ENCODE peak calls at places on chromosomes 5 and 9, in five cellular contexts. One of them, this sample, is unnamed.

GRCh38 chr9:86046080-86046636 is 53.2 kb downstream of the GOLM1 start:
- DNase-seq in lower lobe of right lung: no peak
- DNase-seq in WTC11: no peak
- DNase-seq in psoas muscle: no peak
- DNase-seq in amygdala: no peak
- DNase-seq in this sample: no peak

GRCh38 chr5:74772359-74772758 is 5.3 kb downstream of the NSA2 start:
- DNase-seq in psoas muscle: no peak
- DNase-seq in lower lobe of right lung: no peak
- DNase-seq in amygdala: no peak
- DNase-seq in WTC11: no peak
- DNase-seq in this sample: no peak

GRCh38 chr5:135181653-135182052 is 147.6 kb upstream of the PITX1 start:
- DNase-seq in lower lobe of right lung: no peak
- DNase-seq in WTC11: no peak
- DNase-seq in psoas muscle: no peak
- DNase-seq in amygdala: no peak
- DNase-seq in this sample: no peak

GRCh38 chr5:77343165-77343564 is 132.7 kb downstream of the PDE8B start:
- DNase-seq in psoas muscle: no peak
- DNase-seq in lower lobe of right lung: no peak
- DNase-seq in WTC11: no peak
- DNase-seq in amygdala: no peak
- DNase-seq in this sample: no peak

GRCh38 chr5:143705416-143705815 is 106.5 kb upstream of the HMHB1 start:
- DNase-seq in WTC11: no peak
- DNase-seq in psoas muscle: no peak
- DNase-seq in amygdala: no peak
- DNase-seq in lower lobe of right lung: no peak
- DNase-seq in this sample: no peak

GRCh38 chr5:83925952-83926351 is 205.3 kb upstream of the HAPLN1 start:
- DNase-seq in amygdala: no peak
- DNase-seq in WTC11: no peak
- DNase-seq in lower lobe of right lung: no peak
- DNase-seq in psoas muscle: no peak
- DNase-seq in this sample: no peak

GRCh38 chr5:610011-610743 is 2.0 kb upstream of the CEP72 start:
- DNase-seq in amygdala: no peak
- DNase-seq in psoas muscle: no peak
- DNase-seq in lower lobe of right lung: no peak
- DNase-seq in WTC11: no peak
- DNase-seq in this sample: no peak

GRCh38 chr9:136942881-136943230 is 1.7 kb downstream of the FBXW5 start:
- DNase-seq in psoas muscle: no peak
- DNase-seq in amygdala: no peak
- DNase-seq in lower lobe of right lung: no peak
- DNase-seq in WTC11: no peak
- DNase-seq in this sample: no peak

GRCh38 chr9:136942112-136942880 is 2.2 kb downstream of the FBXW5 start:
- DNase-seq in amygdala: no peak
- DNase-seq in lower lobe of right lung: no peak
- DNase-seq in WTC11: no peak
- DNase-seq in psoas muscle: peak
- DNase-seq in this sample: no peak

GRCh38 chr9:8106362-8106761 is 306.8 kb upstream of the DMAC1 start:
- DNase-seq in psoas muscle: no peak
- DNase-seq in WTC11: no peak
- DNase-seq in amygdala: no peak
- DNase-seq in lower lobe of right lung: no peak
- DNase-seq in this sample: no peak

GRCh38 chr5:947626-948471 is 55.2 kb downstream of the TRIP13 start:
- DNase-seq in WTC11: no peak
- DNase-seq in psoas muscle: no peak
- DNase-seq in lower lobe of right lung: no peak
- DNase-seq in amygdala: no peak
- DNase-seq in this sample: no peak

GRCh38 chr5:59348189-59348588 is 545.3 kb downstream of the PDE4D start:
- DNase-seq in WTC11: no peak
- DNase-seq in psoas muscle: no peak
- DNase-seq in amygdala: no peak
- DNase-seq in lower lobe of right lung: no peak
- DNase-seq in this sample: no peak

GRCh38 chr9:134575817-134576176 is 65.8 kb upstream of the COL5A1 start:
- DNase-seq in lower lobe of right lung: no peak
- DNase-seq in amygdala: no peak
- DNase-seq in WTC11: no peak
- DNase-seq in psoas muscle: no peak
- DNase-seq in this sample: no peak

GRCh38 chr9:32136700-32137339 is 247.6 kb upstream of the ACO1 start:
- DNase-seq in psoas muscle: no peak
- DNase-seq in lower lobe of right lung: no peak
- DNase-seq in WTC11: peak
- DNase-seq in amygdala: no peak
- DNase-seq in this sample: no peak

GRCh38 chr9:124770359-124771020 is 621 bp downstream of the NR6A1 start:
- DNase-seq in lower lobe of right lung: peak
- DNase-seq in WTC11: peak
- DNase-seq in amygdala: no peak
- DNase-seq in psoas muscle: peak
- DNase-seq in this sample: no peak

GRCh38 chr9:107439991-107440456 is 49.5 kb downstream of the KLF4 start:
- DNase-seq in WTC11: no peak
- DNase-seq in psoas muscle: no peak
- DNase-seq in lower lobe of right lung: no peak
- DNase-seq in amygdala: no peak
- DNase-seq in this sample: no peak

GRCh38 chr5:154286557-154286956 is 96.0 kb downstream of the GALNT10 start:
- DNase-seq in WTC11: no peak
- DNase-seq in psoas muscle: no peak
- DNase-seq in amygdala: no peak
- DNase-seq in lower lobe of right lung: no peak
- DNase-seq in this sample: peak

GRCh38 chr5:139043127-139043905 is 154.9 kb downstream of the SIL1 start:
- DNase-seq in amygdala: no peak
- DNase-seq in lower lobe of right lung: no peak
- DNase-seq in WTC11: no peak
- DNase-seq in psoas muscle: no peak
- DNase-seq in this sample: no peak

GRCh38 chr5:5983261-5983660 is 395.1 kb downstream of the MED10 start:
- DNase-seq in WTC11: no peak
- DNase-seq in psoas muscle: no peak
- DNase-seq in amygdala: no peak
- DNase-seq in lower lobe of right lung: no peak
- DNase-seq in this sample: no peak

GRCh38 chr9:110994771-110995241 is 43.5 kb downstream of the LPAR1 start:
- DNase-seq in WTC11: no peak
- DNase-seq in amygdala: no peak
- DNase-seq in psoas muscle: no peak
- DNase-seq in lower lobe of right lung: no peak
- DNase-seq in this sample: no peak

GRCh38 chr5:181100121-181101015 is 30.6 kb downstream of the OR2V1 start:
- DNase-seq in lower lobe of right lung: no peak
- DNase-seq in amygdala: no peak
- DNase-seq in WTC11: peak
- DNase-seq in psoas muscle: no peak
- DNase-seq in this sample: peak

GRCh38 chr5:116502616-116503015 is 72.0 kb downstream of the SEMA6A start:
- DNase-seq in psoas muscle: no peak
- DNase-seq in WTC11: no peak
- DNase-seq in amygdala: no peak
- DNase-seq in lower lobe of right lung: no peak
- DNase-seq in this sample: no peak

GRCh38 chr9:16524823-16525222 is 345.6 kb downstream of the BNC2 start:
- DNase-seq in lower lobe of right lung: no peak
- DNase-seq in psoas muscle: no peak
- DNase-seq in WTC11: no peak
- DNase-seq in amygdala: no peak
- DNase-seq in this sample: no peak

This sample was measured in retina.